ENCODE peak calls at places on chromosomes 11 and 22, in eight cellular contexts. One of them, this sample, is unnamed.

GRCh38 chr11:73185680-73186293 is 32.3 kb upstream of the P2RY2 start:
- DNase-seq in CD4-positive, alpha-beta T cell: no peak
- DNase-seq in stimulated activated CD8-positive, alpha-beta memory T cell treated with anti-CD3 and anti-CD28 coated beads, Interleukin-7, amount 100 ng/mL, for 24 hours: no peak
- DNase-seq in AG09319: peak; percentile 47
- DNase-seq in anterior cingulate cortex: no peak
- DNase-seq in HFFc6: peak; percentile 93
- DNase-seq in NCI-H1105: no peak
- DNase-seq in choroid plexus epithelial cell: peak; percentile 16
- DNase-seq in this sample: peak; percentile 61

GRCh38 chr11:44564653-44565007 is 833 bp upstream of the CD82 start:
- DNase-seq in CD4-positive, alpha-beta T cell: no peak
- DNase-seq in stimulated activated CD8-positive, alpha-beta memory T cell treated with anti-CD3 and anti-CD28 coated beads, Interleukin-7, amount 100 ng/mL, for 24 hours: no peak
- DNase-seq in AG09319: peak; percentile 48
- DNase-seq in anterior cingulate cortex: no peak
- DNase-seq in HFFc6: peak; percentile 84
- DNase-seq in NCI-H1105: peak; percentile 86
- DNase-seq in choroid plexus epithelial cell: peak; percentile 75
- DNase-seq in this sample: peak; percentile 57

GRCh38 chr11:128814856-128815705 is 52.0 kb downstream of the KCNJ1 start:
- DNase-seq in CD4-positive, alpha-beta T cell: no peak
- DNase-seq in stimulated activated CD8-positive, alpha-beta memory T cell treated with anti-CD3 and anti-CD28 coated beads, Interleukin-7, amount 100 ng/mL, for 24 hours: no peak
- DNase-seq in AG09319: peak; percentile 79
- DNase-seq in anterior cingulate cortex: no peak
- DNase-seq in HFFc6: peak; percentile 78
- DNase-seq in NCI-H1105: no peak
- DNase-seq in choroid plexus epithelial cell: peak; percentile 93
- DNase-seq in this sample: peak; percentile 88

GRCh38 chr22:46662226-46662625 is 42.0 kb downstream of the GRAMD4 start:
- DNase-seq in CD4-positive, alpha-beta T cell: no peak
- DNase-seq in stimulated activated CD8-positive, alpha-beta memory T cell treated with anti-CD3 and anti-CD28 coated beads, Interleukin-7, amount 100 ng/mL, for 24 hours: no peak
- DNase-seq in AG09319: no peak
- DNase-seq in anterior cingulate cortex: no peak
- DNase-seq in HFFc6: no peak
- DNase-seq in NCI-H1105: no peak
- DNase-seq in choroid plexus epithelial cell: no peak
- DNase-seq in this sample: no peak

GRCh38 chr11:72493426-72494108 is 59.2 kb upstream of the CLPB start:
- DNase-seq in CD4-positive, alpha-beta T cell: no peak
- DNase-seq in stimulated activated CD8-positive, alpha-beta memory T cell treated with anti-CD3 and anti-CD28 coated beads, Interleukin-7, amount 100 ng/mL, for 24 hours: no peak
- DNase-seq in AG09319: no peak
- DNase-seq in anterior cingulate cortex: no peak
- DNase-seq in HFFc6: no peak
- DNase-seq in NCI-H1105: no peak
- DNase-seq in choroid plexus epithelial cell: peak; percentile 48
- DNase-seq in this sample: no peak

GRCh38 chr11:18132341-18132740 is at the start of gene MRGPRX3:
- DNase-seq in CD4-positive, alpha-beta T cell: no peak
- DNase-seq in stimulated activated CD8-positive, alpha-beta memory T cell treated with anti-CD3 and anti-CD28 coated beads, Interleukin-7, amount 100 ng/mL, for 24 hours: no peak
- DNase-seq in AG09319: no peak
- DNase-seq in anterior cingulate cortex: no peak
- DNase-seq in HFFc6: peak; percentile 6
- DNase-seq in NCI-H1105: no peak
- DNase-seq in choroid plexus epithelial cell: peak; percentile 10
- DNase-seq in this sample: no peak

GRCh38 chr11:64089915-64090810 is 54.4 kb downstream of the FLRT1 start:
- DNase-seq in CD4-positive, alpha-beta T cell: no peak
- DNase-seq in stimulated activated CD8-positive, alpha-beta memory T cell treated with anti-CD3 and anti-CD28 coated beads, Interleukin-7, amount 100 ng/mL, for 24 hours: no peak
- DNase-seq in AG09319: no peak
- DNase-seq in anterior cingulate cortex: no peak
- DNase-seq in HFFc6: no peak
- DNase-seq in NCI-H1105: no peak
- DNase-seq in choroid plexus epithelial cell: no peak
- DNase-seq in this sample: no peak

GRCh38 chr22:43269325-43270040 is 73.7 kb downstream of the SCUBE1 start:
- DNase-seq in CD4-positive, alpha-beta T cell: no peak
- DNase-seq in stimulated activated CD8-positive, alpha-beta memory T cell treated with anti-CD3 and anti-CD28 coated beads, Interleukin-7, amount 100 ng/mL, for 24 hours: no peak
- DNase-seq in AG09319: no peak
- DNase-seq in anterior cingulate cortex: no peak
- DNase-seq in HFFc6: no peak
- DNase-seq in NCI-H1105: no peak
- DNase-seq in choroid plexus epithelial cell: no peak
- DNase-seq in this sample: no peak

GRCh38 chr11:115912484-115912945 is 408.3 kb upstream of the CADM1 start:
- DNase-seq in CD4-positive, alpha-beta T cell: no peak
- DNase-seq in stimulated activated CD8-positive, alpha-beta memory T cell treated with anti-CD3 and anti-CD28 coated beads, Interleukin-7, amount 100 ng/mL, for 24 hours: no peak
- DNase-seq in AG09319: no peak
- DNase-seq in anterior cingulate cortex: no peak
- DNase-seq in HFFc6: no peak
- DNase-seq in NCI-H1105: peak; percentile 29
- DNase-seq in choroid plexus epithelial cell: no peak
- DNase-seq in this sample: no peak

GRCh38 chr11:109960831-109961230 is 132.4 kb upstream of the ZC3H12C start:
- DNase-seq in CD4-positive, alpha-beta T cell: no peak
- DNase-seq in stimulated activated CD8-positive, alpha-beta memory T cell treated with anti-CD3 and anti-CD28 coated beads, Interleukin-7, amount 100 ng/mL, for 24 hours: no peak
- DNase-seq in AG09319: peak; percentile 89
- DNase-seq in anterior cingulate cortex: peak; percentile 4
- DNase-seq in HFFc6: peak; percentile 24
- DNase-seq in NCI-H1105: no peak
- DNase-seq in choroid plexus epithelial cell: peak; percentile 99
- DNase-seq in this sample: peak; percentile 84

GRCh38 chr11:122038543-122038942 is 77.5 kb downstream of the BLID start:
- DNase-seq in CD4-positive, alpha-beta T cell: no peak
- DNase-seq in stimulated activated CD8-positive, alpha-beta memory T cell treated with anti-CD3 and anti-CD28 coated beads, Interleukin-7, amount 100 ng/mL, for 24 hours: no peak
- DNase-seq in AG09319: peak; percentile 65
- DNase-seq in anterior cingulate cortex: no peak
- DNase-seq in HFFc6: peak; percentile 92
- DNase-seq in NCI-H1105: no peak
- DNase-seq in choroid plexus epithelial cell: peak; percentile 88
- DNase-seq in this sample: peak; percentile 89